ENCODE peak calls at places on chromosome 9, in seven cellular contexts. P, Y, K, T, W, M and S are unnamed samples.
A peak's percentile ranks its signal among the peaks of the same experiment; 100 is the strongest.

GRCh38 chr9:34417734-34418133 is 40.6 kb downstream of the FAM219A start:
- DNase-seq in P (no peak), Y (no peak), K (no peak), T (no peak), W (no peak), M (no peak), S (no peak)

GRCh38 chr9:16197578-16198370 is 644.9 kb downstream of the CCDC171 start:
- DNase-seq in P (no peak), Y (no peak), K (no peak), T (peak; percentile 44), W (no peak), M (no peak), S (no peak)

GRCh38 chr9:5951686-5952211 is 61.1 kb downstream of the MLANA start:
- DNase-seq in P (peak; percentile 21), Y (no peak), K (no peak), T (peak; percentile 83), W (no peak), M (peak; percentile 66), S (no peak)

GRCh38 chr9:136584401-136585328 is 38.8 kb upstream of the NOTCH1 start:
- DNase-seq in P (no peak), Y (no peak), K (peak; percentile 83), T (no peak), W (no peak), M (no peak), S (no peak)

GRCh38 chr9:89359636-89360315 is 41.5 kb downstream of the SECISBP2 start:
- DNase-seq in P (no peak), Y (no peak), K (no peak), T (peak; percentile 7), W (peak; percentile 42), M (no peak), S (no peak)

GRCh38 chr9:971901-972511 is 4.4 kb upstream of the DMRT3 start:
- DNase-seq in P (no peak), Y (no peak), K (no peak), T (no peak), W (no peak), M (no peak), S (no peak)

GRCh38 chr9:6302417-6302816 is 25.8 kb upstream of the TPD52L3 start:
- DNase-seq in P (no peak), Y (no peak), K (no peak), T (peak; percentile 4), W (no peak), M (peak; percentile 57), S (no peak)

GRCh38 chr9:16809912-16810610 is 60.4 kb downstream of the BNC2 start:
- DNase-seq in P (no peak), Y (no peak), K (no peak), T (no peak), W (no peak), M (no peak), S (no peak)

GRCh38 chr9:112029921-112030444 is 133.4 kb downstream of the UGCG start:
- DNase-seq in P (no peak), Y (no peak), K (no peak), T (peak; percentile 84), W (no peak), M (peak; percentile 82), S (no peak)

GRCh38 chr9:32918628-32919027 is 82.8 kb downstream of the APTX start:
- DNase-seq in P (no peak), Y (no peak), K (no peak), T (no peak), W (no peak), M (no peak), S (no peak)

GRCh38 chr9:14616188-14616982 is 76.8 kb downstream of the ZDHHC21 start:
- DNase-seq in P (peak; percentile 46), Y (no peak), K (no peak), T (peak; percentile 73), W (no peak), M (peak; percentile 88), S (no peak)

GRCh38 chr9:29214702-29215248 is 1641.5 kb upstream of the C9orf72 start:
- DNase-seq in P (no peak), Y (no peak), K (peak; percentile 14), T (no peak), W (no peak), M (no peak), S (peak; percentile 15)

GRCh38 chr9:101029300-101030021 is 934 bp downstream of the PLPPR1 start:
- DNase-seq in P (no peak), Y (no peak), K (no peak), T (no peak), W (no peak), M (peak; percentile 0), S (peak; percentile 22)

GRCh38 chr9:93852728-93853127 is 102.4 kb downstream of the BARX1 start:
- DNase-seq in P (no peak), Y (no peak), K (no peak), T (no peak), W (no peak), M (no peak), S (no peak)
- TF ChIP-seq CTCF in P (no peak), Y (no peak), K (no peak), T (no peak), W (no peak), M (no peak), S (no peak)

GRCh38 chr9:38022995-38023394 is 46.0 kb downstream of the SHB start:
- DNase-seq in P (no peak), Y (no peak), K (no peak), T (no peak), W (peak; percentile 89), M (no peak), S (no peak)

GRCh38 chr9:38025166-38025565 is 43.9 kb downstream of the SHB start:
- DNase-seq in P (no peak), Y (no peak), K (no peak), T (no peak), W (no peak), M (no peak), S (no peak)

GRCh38 chr9:38022203-38022602 is 46.8 kb downstream of the SHB start:
- DNase-seq in P (no peak), Y (no peak), K (no peak), T (no peak), W (no peak), M (no peak), S (no peak)

GRCh38 chr9:38024036-38024681 is 44.9 kb downstream of the SHB start:
- DNase-seq in P (no peak), Y (no peak), K (peak; percentile 82), T (peak; percentile 94), W (peak; percentile 92), M (peak; percentile 82), S (no peak)

GRCh38 chr9:38023661-38024035 is 45.4 kb downstream of the SHB start:
- DNase-seq in P (no peak), Y (no peak), K (no peak), T (no peak), W (no peak), M (no peak), S (no peak)
- TF ChIP-seq CTCF in P (no peak), Y (no peak), K (no peak), T (no peak), W (no peak), M (no peak), S (no peak)

DNA sequence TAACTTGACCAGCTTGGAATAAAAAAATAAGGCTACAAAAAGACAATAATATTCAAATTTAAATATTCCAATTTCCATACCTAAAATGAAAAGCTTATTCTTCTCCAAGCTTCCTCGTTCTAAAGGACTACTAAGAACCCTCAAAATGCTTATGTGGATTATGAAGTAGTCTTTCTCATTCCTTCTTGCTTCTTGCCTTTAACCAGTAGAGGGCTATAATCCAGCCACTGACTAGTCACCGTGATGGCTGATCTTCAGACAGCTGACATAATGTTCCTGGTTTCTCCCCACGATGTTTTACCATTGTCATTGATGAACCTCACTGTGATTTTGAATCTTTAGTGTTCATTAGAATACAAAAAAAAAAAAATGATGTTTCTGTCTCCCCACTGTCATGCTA is 515.3 kb downstream of the TLE1 start:
- DNase-seq in P (no peak), Y (no peak), K (no peak), T (no peak), W (no peak), M (no peak), S (no peak)
- TF ChIP-seq CTCF in P (no peak), Y (no peak), K (no peak), T (no peak), W (no peak), M (peak; percentile 34), S (no peak)

GRCh38 chr9:93501406-93501805 is 48.0 kb upstream of the FAM120AOS start:
- DNase-seq in P (no peak), Y (no peak), K (no peak), T (no peak), W (no peak), M (peak; percentile 39), S (no peak)

GRCh38 chr9:93505518-93506123 is 52.2 kb upstream of the FAM120AOS start:
- DNase-seq in P (no peak), Y (no peak), K (no peak), T (no peak), W (no peak), M (peak; percentile 32), S (no peak)

GRCh38 chr9:93496285-93496684 is 42.9 kb upstream of the FAM120AOS start:
- DNase-seq in P (no peak), Y (no peak), K (no peak), T (no peak), W (no peak), M (no peak), S (no peak)

GRCh38 chr9:93503381-93503780 is 50.0 kb upstream of the FAM120AOS start:
- DNase-seq in P (no peak), Y (no peak), K (no peak), T (no peak), W (no peak), M (no peak), S (no peak)

GRCh38 chr9:93500571-93501298 is 47.4 kb upstream of the FAM120AOS start:
- DNase-seq in P (no peak), Y (no peak), K (no peak), T (no peak), W (no peak), M (no peak), S (no peak)
- TF ChIP-seq CTCF in P (no peak), Y (no peak), K (no peak), T (no peak), W (no peak), M (no peak), S (no peak)

GRCh38 chr9:93290495-93291434 is 106.8 kb downstream of the WNK2 start:
- DNase-seq in P (no peak), Y (no peak), K (no peak), T (no peak), W (peak; percentile 26), M (no peak), S (no peak)
- TF ChIP-seq CTCF in P (no peak), Y (no peak), K (no peak), T (no peak), W (no peak), M (no peak), S (no peak)